ENCODE peak calls at places on chromosomes 5 and 9, in six cellular contexts. One of them, this sample, is unnamed.

GRCh38 chr5:137152616-137153015 is 346.5 kb downstream of the SPOCK1 start:
- DNase-seq in brain pericyte: no peak
- DNase-seq in ecto neural progenitor cell: no peak
- DNase-seq in AG10803: no peak
- DNase-seq in nucleus accumbens: no peak
- DNase-seq in LHCN-M2: no peak
- DNase-seq in this sample: no peak

GRCh38 chr5:66769030-66769733 is 173.0 kb downstream of the MAST4 start:
- DNase-seq in brain pericyte: no peak
- DNase-seq in ecto neural progenitor cell: no peak
- DNase-seq in LHCN-M2: no peak
- DNase-seq in nucleus accumbens: no peak
- DNase-seq in AG10803: no peak
- DNase-seq in this sample: no peak

GRCh38 chr5:6273090-6273735 is 105.1 kb downstream of the MED10 start:
- DNase-seq in AG10803: no peak
- DNase-seq in ecto neural progenitor cell: no peak
- DNase-seq in nucleus accumbens: no peak
- DNase-seq in brain pericyte: no peak
- DNase-seq in LHCN-M2: no peak
- DNase-seq in this sample: no peak

GRCh38 chr5:65808818-65809217 is 86.8 kb downstream of the NLN start:
- DNase-seq in AG10803: peak; percentile 63
- DNase-seq in brain pericyte: no peak
- DNase-seq in nucleus accumbens: no peak
- DNase-seq in LHCN-M2: no peak
- DNase-seq in ecto neural progenitor cell: no peak
- DNase-seq in this sample: no peak

GRCh38 chr9:122819326-122819725 is 9.1 kb downstream of the PDCL start:
- DNase-seq in LHCN-M2: peak; percentile 20
- DNase-seq in ecto neural progenitor cell: no peak
- DNase-seq in nucleus accumbens: no peak
- DNase-seq in AG10803: no peak
- DNase-seq in brain pericyte: peak; percentile 64
- DNase-seq in this sample: no peak

GRCh38 chr9:119453490-119453911 is 84.3 kb upstream of the BRINP1 start:
- DNase-seq in ecto neural progenitor cell: no peak
- DNase-seq in LHCN-M2: no peak
- DNase-seq in nucleus accumbens: no peak
- DNase-seq in AG10803: peak; percentile 40
- DNase-seq in brain pericyte: no peak
- DNase-seq in this sample: no peak

GRCh38 chr9:116219686-116220085 is 66.1 kb downstream of the PAPPA start:
- DNase-seq in nucleus accumbens: no peak
- DNase-seq in brain pericyte: no peak
- DNase-seq in AG10803: no peak
- DNase-seq in LHCN-M2: no peak
- DNase-seq in ecto neural progenitor cell: no peak
- DNase-seq in this sample: no peak

GRCh38 chr5:148085934-148086333 is 22.2 kb downstream of the SPINK5 start:
- DNase-seq in AG10803: no peak
- DNase-seq in nucleus accumbens: no peak
- DNase-seq in brain pericyte: no peak
- DNase-seq in LHCN-M2: no peak
- DNase-seq in ecto neural progenitor cell: no peak
- DNase-seq in this sample: no peak

GRCh38 chr9:89375181-89375760 is 57.0 kb downstream of the SECISBP2 start:
- DNase-seq in brain pericyte: no peak
- DNase-seq in ecto neural progenitor cell: no peak
- DNase-seq in nucleus accumbens: no peak
- DNase-seq in AG10803: no peak
- DNase-seq in LHCN-M2: no peak
- DNase-seq in this sample: no peak

GRCh38 chr5:105573575-105573974 is 2011.0 kb upstream of the NUDT12 start:
- DNase-seq in LHCN-M2: peak; percentile 31
- DNase-seq in nucleus accumbens: no peak
- DNase-seq in brain pericyte: no peak
- DNase-seq in AG10803: no peak
- DNase-seq in ecto neural progenitor cell: no peak
- DNase-seq in this sample: no peak

GRCh38 chr9:38370231-38370630 is 22.3 kb upstream of the ALDH1B1 start:
- DNase-seq in ecto neural progenitor cell: no peak
- DNase-seq in brain pericyte: no peak
- DNase-seq in AG10803: no peak
- DNase-seq in LHCN-M2: no peak
- DNase-seq in nucleus accumbens: no peak
- DNase-seq in this sample: no peak

GRCh38 chr9:4750021-4750673 is 9.1 kb upstream of the AK3 start:
- DNase-seq in nucleus accumbens: no peak
- DNase-seq in LHCN-M2: peak; percentile 40
- DNase-seq in AG10803: peak; percentile 43
- DNase-seq in ecto neural progenitor cell: no peak
- DNase-seq in brain pericyte: no peak
- DNase-seq in this sample: no peak

GRCh38 chr5:64603676-64604075 is 86.6 kb upstream of the SHISAL2B start:
- DNase-seq in ecto neural progenitor cell: no peak
- DNase-seq in brain pericyte: no peak
- DNase-seq in LHCN-M2: no peak
- DNase-seq in AG10803: peak; percentile 7
- DNase-seq in nucleus accumbens: no peak
- DNase-seq in this sample: no peak